ENCODE peak calls at places on chromosomes 2 and 18, in six cellular contexts. S is epithelial cell of esophagus, G is LoVo, D is left kidney, K is left lobe of liver, V is activated gamma-delta T cell treated with Interleukin-2 at 50 U/mL for 16 hours. O is an unnamed sample.

GRCh38 chr18:58048243-58048642 is 4.2 kb downstream of the NEDD4L start:
- DNase-seq in S (no peak), G (no peak), D (no peak), K (no peak), V (no peak), O (no peak)

GRCh38 chr2:233130024-233130423 is 69.9 kb downstream of the INPP5D start:
- DNase-seq in S (no peak), G (no peak), D (no peak), K (no peak), V (no peak), O (no peak)

GRCh38 chr2:27932396-27932795 is 41.9 kb downstream of the BABAM2 start:
- DNase-seq in S (peak), G (peak), D (no peak), K (no peak), V (no peak), O (peak)

GRCh38 chr2:47145466-47145865 is 9.6 kb downstream of the STPG4 start:
- DNase-seq in S (peak), G (no peak), D (no peak), K (no peak), V (no peak), O (no peak)

GRCh38 chr2:43333656-43334144 is 107.3 kb upstream of the ZFP36L2 start:
- DNase-seq in S (peak), G (no peak), D (no peak), K (no peak), V (no peak), O (no peak)

GRCh38 chr2:25401307-25402021 is 59.7 kb upstream of the DNMT3A start:
- DNase-seq in S (no peak), G (no peak), D (no peak), K (no peak), V (no peak), O (no peak)

GRCh38 chr2:98518106-98518505 is 73.4 kb downstream of the INPP4A start:
- DNase-seq in S (peak), G (no peak), D (peak), K (no peak), V (peak), O (no peak)

GRCh38 chr2:28357055-28357454 is 35.6 kb upstream of the FOSL2 start:
- DNase-seq in S (no peak), G (no peak), D (no peak), K (no peak), V (no peak), O (no peak)

GRCh38 chr18:77001979-77002378 is 130.6 kb downstream of the MBP start:
- DNase-seq in S (no peak), G (no peak), D (no peak), K (peak), V (no peak), O (no peak)

GRCh38 chr18:13629841-13630747 is 96.3 kb downstream of the FAM210A start:
- DNase-seq in S (peak), G (peak), D (peak), K (no peak), V (peak), O (no peak)

GRCh38 chr2:208781166-208781565 is 374.6 kb downstream of the PTH2R start:
- DNase-seq in S (peak), G (no peak), D (no peak), K (no peak), V (no peak), O (no peak)

GRCh38 chr2:41937464-41937861 is 110.4 kb upstream of the PKDCC start:
- DNase-seq in S (no peak), G (no peak), D (no peak), K (no peak), V (no peak), O (no peak)

GRCh38 chr2:41779873-41780272 is 267.9 kb upstream of the PKDCC start:
- DNase-seq in S (no peak), G (no peak), D (peak), K (no peak), V (no peak), O (no peak)

GRCh38 chr2:218853766-218854165 is 5.8 kb upstream of the WNT6 start:
- DNase-seq in S (peak), G (peak), D (no peak), K (no peak), V (no peak), O (no peak)

GRCh38 chr2:127479866-127480743 is 46.2 kb downstream of the IWS1 start:
- DNase-seq in S (no peak), G (no peak), D (no peak), K (no peak), V (no peak), O (no peak)

GRCh38 chr2:198374375-198375072 is 570.1 kb downstream of the PLCL1 start:
- DNase-seq in S (peak), G (peak), D (peak), K (no peak), V (no peak), O (peak)

GRCh38 chr2:24231461-24231881 is 56.6 kb downstream of the FAM228A start:
- DNase-seq in S (peak), G (no peak), D (no peak), K (no peak), V (no peak), O (no peak)

GRCh38 chr2:112220186-112220585 is 34.7 kb downstream of the ZC3H8 start:
- DNase-seq in S (no peak), G (no peak), D (no peak), K (no peak), V (no peak), O (no peak)

GRCh38 chr2:121748202-121748601 is 7.2 kb upstream of the TSN start:
- DNase-seq in S (peak), G (no peak), D (peak), K (no peak), V (no peak), O (no peak)

O was measured in epithelial cell of prostate.